ENCODE peak calls at places on chromosomes 3 and 15, in six cellular contexts. Y is A549, I is K562, A is transverse colon, Q is ovary, H is tibial nerve. J is an unnamed sample.

GRCh38 chr3:184259878-184260570 is 1.3 kb downstream of the CAMK2N2 start:
- DNase-seq in H (no peak), A (peak), I (peak), Y (peak), Q (peak), J (no peak)

GRCh38 chr3:124812291-124813265 is 74.6 kb downstream of the ITGB5 start:
- DNase-seq in A (peak), Q (peak), H (peak), I (peak), Y (peak), J (peak)

GRCh38 chr3:144273611-144274010 is 302.0 kb downstream of the DIPK2A start:
- DNase-seq in Q (no peak), I (no peak), H (no peak), A (no peak), Y (no peak), J (no peak)

GRCh38 chr15:31975446-31976229 is 54.7 kb upstream of the CHRNA7 start:
- DNase-seq in I (no peak), A (peak), H (no peak), Q (no peak), Y (no peak), J (peak)

GRCh38 chr15:70627734-70628541 is 135.4 kb downstream of the UACA start:
- DNase-seq in A (no peak), I (no peak), Q (no peak), H (no peak), Y (no peak), J (no peak)

GRCh38 chr3:76970006-76970680 is 69.8 kb upstream of the ROBO2 start:
- DNase-seq in A (no peak), Y (no peak), Q (no peak), H (no peak), I (no peak), J (no peak)

GRCh38 chr3:55481067-55481917 is 5.8 kb downstream of the WNT5A start:
- DNase-seq in A (no peak), Q (peak), Y (no peak), I (no peak), H (no peak), J (no peak)

GRCh38 chr3:125163739-125164601 is 48.6 kb downstream of the SLC12A8 start:
- DNase-seq in Q (no peak), A (peak), Y (no peak), I (no peak), H (no peak), J (no peak)

GRCh38 chr3:151976211-151977050 is 103.0 kb downstream of the SUCNR1 start:
- DNase-seq in I (no peak), Y (peak), A (no peak), Q (no peak), H (no peak), J (no peak)

GRCh38 chr3:108146139-108146538 is 55.3 kb upstream of the CD47 start:
- DNase-seq in H (no peak), Y (no peak), I (no peak), A (no peak), Q (no peak), J (no peak)

GRCh38 chr15:34682673-34683072 is 72.1 kb downstream of the GJD2 start:
- DNase-seq in Q (no peak), A (no peak), H (no peak), Y (no peak), I (no peak), J (no peak)

DNA sequence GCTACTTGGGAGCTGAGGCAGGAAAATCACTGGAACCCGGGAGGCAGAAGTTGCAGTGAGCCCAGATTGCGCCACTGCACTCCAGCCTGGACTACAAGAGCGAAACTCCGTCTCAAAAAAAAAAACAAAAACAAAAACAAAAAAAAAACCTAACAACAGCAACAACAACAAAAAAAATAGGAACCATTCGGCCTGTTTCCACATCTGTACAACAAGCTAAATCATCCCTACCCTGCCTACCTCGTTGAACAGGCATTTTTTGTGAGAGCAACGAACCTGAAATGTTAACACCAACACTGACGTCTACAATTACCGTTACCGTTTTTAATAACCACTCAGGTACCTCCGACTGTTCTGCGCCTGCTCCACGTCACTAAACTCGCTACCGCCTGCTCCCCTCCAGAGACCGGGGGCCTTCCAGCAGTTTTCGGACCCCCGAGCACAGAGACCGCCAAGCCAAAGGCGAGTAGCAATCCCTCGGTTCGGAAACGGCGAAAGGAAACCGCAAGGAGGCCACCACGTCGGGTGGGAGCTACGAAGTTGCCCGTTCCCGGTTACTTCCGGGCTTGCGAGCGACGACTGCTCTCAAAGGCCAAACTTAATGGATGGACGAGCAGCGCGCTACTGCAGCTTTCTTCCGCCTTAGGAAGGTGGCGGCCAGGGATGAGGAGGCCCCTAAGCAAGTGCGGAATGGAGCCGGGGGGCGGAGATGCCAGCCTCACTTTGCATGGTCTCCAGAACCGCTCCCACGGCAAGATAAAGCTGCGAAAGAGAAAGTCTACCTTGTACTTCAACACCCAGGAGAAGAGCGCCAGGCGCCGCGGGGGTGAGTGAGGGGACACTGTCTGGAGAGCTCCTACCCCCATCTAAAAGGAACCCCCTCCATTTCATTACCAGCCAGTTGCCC is at the start of the genes PIGB and PIGBOS1:
- DNase-seq in Q (peak), I (peak), Y (peak), A (peak), H (peak), J (peak)
- TF ChIP-seq EP300 in Q (no peak), I (peak), Y (no peak), A (no peak), H (peak), J (no peak)

GRCh38 chr3:31227152-31227581 is 305.6 kb upstream of the STT3B start:
- DNase-seq in Y (no peak), H (no peak), I (no peak), Q (no peak), A (no peak), J (no peak)
- TF ChIP-seq EP300 in Y (no peak), H (no peak), I (no peak), Q (no peak), A (no peak), J (no peak)

GRCh38 chr15:40032125-40032839 is 6.7 kb downstream of the SRP14 start:
- DNase-seq in H (no peak), I (no peak), Y (no peak), Q (no peak), A (no peak), J (no peak)
- TF ChIP-seq EP300 in H (peak), I (no peak), Y (no peak), Q (no peak), A (no peak), J (no peak)

DNA sequence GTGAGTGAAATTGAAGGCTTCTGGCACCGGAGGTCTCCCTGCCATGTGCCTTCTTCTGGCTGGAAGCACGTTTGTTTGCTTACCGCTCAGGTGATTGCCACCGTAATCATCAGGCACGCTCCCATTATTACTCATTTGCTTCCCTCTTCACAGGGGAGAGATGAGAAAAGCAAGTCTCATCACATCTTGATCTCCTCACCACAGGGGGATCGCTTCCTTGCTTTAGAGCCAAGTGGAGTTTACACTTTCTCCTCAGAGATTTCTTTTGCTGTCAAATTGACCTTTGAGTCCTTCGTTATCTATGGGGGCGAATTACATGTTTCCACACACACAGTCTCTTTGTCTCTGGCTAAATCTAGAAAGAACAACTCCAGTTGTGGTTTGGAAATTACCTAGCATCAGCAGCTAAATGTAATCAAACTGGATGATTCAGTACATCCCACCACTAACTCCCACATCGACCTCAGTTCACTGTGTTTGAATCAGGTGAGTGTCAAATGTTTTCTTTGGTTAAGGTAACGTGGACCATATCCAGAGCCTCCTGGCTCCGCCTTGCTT is 421.9 kb upstream of the GOLIM4 start:
- DNase-seq in Y (no peak), I (no peak), Q (no peak), A (no peak), H (no peak), J (no peak)
- TF ChIP-seq EP300 in Y (no peak), I (no peak), Q (no peak), A (no peak), H (no peak), J (no peak)

DNA sequence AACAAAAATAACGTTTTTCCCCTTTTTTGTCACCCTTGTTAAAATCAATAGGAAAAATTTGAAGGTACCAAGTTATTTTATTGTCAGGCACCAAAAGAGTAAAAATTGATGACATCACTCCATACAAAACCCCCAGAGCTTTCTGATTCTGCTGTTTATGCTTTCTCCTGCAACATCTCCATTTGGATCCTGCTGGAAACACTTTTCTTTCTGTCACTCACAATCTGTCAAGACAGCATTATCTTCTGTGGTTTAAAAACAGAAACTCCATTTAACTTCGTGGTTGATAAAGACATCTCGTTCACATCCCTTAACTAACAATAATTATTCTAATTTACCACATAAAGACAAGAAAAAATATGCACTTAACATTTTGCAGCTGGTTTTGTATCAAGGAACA is 160.5 kb downstream of the FHIT start:
- DNase-seq in I (no peak), Y (no peak), Q (no peak), A (no peak), H (no peak), J (no peak)
- TF ChIP-seq EP300 in I (no peak), Y (no peak), Q (no peak), A (no peak), H (no peak), J (no peak)

GRCh38 chr15:36358094-36358961 is 221.1 kb upstream of the CDIN1 start:
- DNase-seq in Q (no peak), H (no peak), Y (no peak), A (no peak), I (no peak), J (no peak)
- TF ChIP-seq EP300 in Q (no peak), H (no peak), Y (no peak), A (no peak), I (no peak), J (no peak)

GRCh38 chr3:45168451-45168850 is 22.3 kb upstream of the CDCP1 start:
- DNase-seq in Q (no peak), I (no peak), A (no peak), Y (no peak), H (no peak), J (no peak)

GRCh38 chr3:45166283-45166879 is 20.2 kb upstream of the CDCP1 start:
- DNase-seq in Q (no peak), H (no peak), I (no peak), A (no peak), Y (no peak), J (no peak)

GRCh38 chr3:45167011-45167911 is 21.1 kb upstream of the CDCP1 start:
- DNase-seq in I (peak), H (peak), A (peak), Q (peak), Y (peak), J (peak)

GRCh38 chr3:45171283-45171682 is 25.1 kb upstream of the CDCP1 start:
- DNase-seq in H (no peak), A (no peak), Y (no peak), Q (no peak), I (no peak), J (no peak)

DNA sequence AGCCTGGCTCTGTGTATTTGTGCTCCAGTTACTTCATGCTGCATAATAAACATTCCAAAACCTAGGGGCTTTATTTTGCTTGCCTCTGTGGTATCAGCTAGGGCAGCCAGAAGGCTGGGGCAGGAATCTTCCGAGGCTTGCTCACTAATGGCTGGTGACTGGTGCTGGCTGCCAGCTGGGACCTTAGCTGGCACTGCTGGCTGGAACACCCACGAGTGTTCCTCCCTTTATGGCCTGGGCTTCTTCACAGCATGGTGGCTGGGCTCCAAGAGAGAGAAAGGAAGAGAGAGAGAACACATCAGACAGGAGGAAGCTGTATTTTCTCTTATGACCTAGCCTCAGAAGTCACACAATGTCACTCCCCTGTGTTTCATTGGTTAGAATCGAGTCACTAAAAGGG is 23.9 kb upstream of the CDCP1 start:
- DNase-seq in H (no peak), I (no peak), Y (no peak), Q (no peak), A (peak), J (no peak)
- TF ChIP-seq EP300 in H (no peak), I (no peak), Y (no peak), Q (no peak), A (no peak), J (no peak)

GRCh38 chr15:66497502-66498455 is at the start of gene SNAPC5:
- DNase-seq in Q (peak), H (peak), I (peak), A (peak), Y (peak), J (peak)
- TF ChIP-seq EP300 in Q (no peak), H (peak), I (peak), A (no peak), Y (no peak), J (no peak)

GRCh38 chr3:104523136-104523535 is 843.6 kb upstream of the ALCAM start:
- DNase-seq in Y (no peak), Q (no peak), I (no peak), A (no peak), H (no peak), J (no peak)
- TF ChIP-seq EP300 in Y (no peak), Q (no peak), I (no peak), A (no peak), H (no peak), J (no peak)

GRCh38 chr15:65368646-65369045 is 9.2 kb downstream of the IGDCC3 start:
- DNase-seq in A (no peak), Y (no peak), Q (no peak), I (no peak), H (no peak), J (no peak)
- TF ChIP-seq EP300 in A (no peak), Y (no peak), Q (no peak), I (no peak), H (no peak), J (no peak)

J was measured in esophagus muscularis mucosa.